ENCODE peak calls at places on chromosomes 2 and 18, in six cellular contexts. E is B cell, C is A172, X is hepatocyte, R is transverse colon, N is IMR-90. J is an unnamed sample.

GRCh38 chr2:70115646-70116442 is 28.6 kb downstream of the PCBP1 start:
- DNase-seq in E (no peak), C (no peak), X (no peak), R (no peak), N (no peak), J (no peak)

GRCh38 chr18:48834421-48835011 is 116.2 kb downstream of the SMAD7 start:
- DNase-seq in E (peak; percentile 59), C (peak; percentile 96), X (no peak), R (peak; percentile 69), N (peak; percentile 96), J (peak; percentile 98)

GRCh38 chr2:19796036-19796703 is 105.6 kb downstream of the TTC32 start:
- DNase-seq in E (no peak), C (no peak), X (no peak), R (no peak), N (peak; percentile 45), J (peak; percentile 73)

GRCh38 chr2:1437537-1437936 is 24.3 kb downstream of the TPO start:
- DNase-seq in E (no peak), C (no peak), X (no peak), R (no peak), N (no peak), J (no peak)

GRCh38 chr2:201261471-201261870 is 1.1 kb downstream of the CASP8 start:
- DNase-seq in E (peak; percentile 56), C (no peak), X (no peak), R (peak; percentile 57), N (no peak), J (no peak)

GRCh38 chr2:1546023-1546591 is 132.8 kb downstream of the TPO start:
- DNase-seq in E (no peak), C (peak; percentile 70), X (peak; percentile 79), R (peak; percentile 33), N (peak; percentile 63), J (peak; percentile 65)

GRCh38 chr18:79169958-79170555 is 100.9 kb downstream of the ATP9B start:
- DNase-seq in E (no peak), C (peak; percentile 1), X (no peak), R (no peak), N (peak; percentile 35), J (no peak)

GRCh38 chr2:224157655-224158054 is 118.6 kb upstream of the SERPINE2 start:
- DNase-seq in E (no peak), C (no peak), X (no peak), R (no peak), N (no peak), J (no peak)

GRCh38 chr2:86671304-86671981 is 47.8 kb upstream of the RNF103 start:
- DNase-seq in E (no peak), C (peak; percentile 13), X (peak; percentile 22), R (no peak), N (peak; percentile 16), J (no peak)

GRCh38 chr2:171345971-171346722 is 87.6 kb downstream of the METTL8 start:
- DNase-seq in E (no peak), C (peak; percentile 3), X (no peak), R (peak; percentile 26), N (no peak), J (no peak)

GRCh38 chr2:156445311-156446218 is 9.4 kb downstream of the GPD2 start:
- DNase-seq in E (no peak), C (peak; percentile 55), X (no peak), R (no peak), N (peak; percentile 90), J (peak; percentile 63)

GRCh38 chr2:109005686-109006204 is 16.7 kb upstream of the EDAR start:
- DNase-seq in E (no peak), C (no peak), X (no peak), R (no peak), N (no peak), J (no peak)

GRCh38 chr2:241269707-241270520 is 45.6 kb downstream of the HDLBP start:
- DNase-seq in E (no peak), C (no peak), X (no peak), R (no peak), N (no peak), J (no peak)

GRCh38 chr18:79488311-79489047 is 92.7 kb downstream of the NFATC1 start:
- DNase-seq in E (no peak), C (no peak), X (no peak), R (no peak), N (no peak), J (no peak)

GRCh38 chr18:55999641-56000040 is 411.6 kb upstream of the TCF4 start:
- DNase-seq in E (no peak), C (no peak), X (no peak), R (no peak), N (no peak), J (no peak)

GRCh38 chr18:36467614-36468013 is 170.1 kb downstream of the FHOD3 start:
- DNase-seq in E (no peak), C (no peak), X (no peak), R (no peak), N (no peak), J (no peak)

GRCh38 chr18:55275042-55275897 is 312.7 kb downstream of the TCF4 start:
- DNase-seq in E (no peak), C (peak; percentile 80), X (no peak), R (no peak), N (peak; percentile 82), J (peak; percentile 24)

GRCh38 chr2:58762176-58762781 is 521.2 kb upstream of the FANCL start:
- DNase-seq in E (peak; percentile 57), C (peak; percentile 87), X (peak; percentile 69), R (peak; percentile 35), N (peak; percentile 28), J (peak; percentile 77)

GRCh38 chr2:29847901-29848300 is 73.5 kb downstream of the ALK start:
- DNase-seq in E (no peak), C (no peak), X (no peak), R (no peak), N (no peak), J (no peak)

GRCh38 chr2:219508444-219508734 is 5.9 kb upstream of the ASIC4 start:
- DNase-seq in E (no peak), C (no peak), X (no peak), R (no peak), N (no peak), J (no peak)

GRCh38 chr2:216001612-216002215 is 11.6 kb downstream of the MREG start:
- DNase-seq in E (no peak), C (no peak), X (no peak), R (no peak), N (no peak), J (no peak)

GRCh38 chr18:47531759-47532158 is 280.3 kb upstream of the SKOR2 start:
- DNase-seq in E (no peak), C (no peak), X (no peak), R (no peak), N (no peak), J (peak; percentile 15)

GRCh38 chr2:205770557-205770956 is 88.3 kb downstream of the NRP2 start:
- DNase-seq in E (no peak), C (no peak), X (no peak), R (no peak), N (peak; percentile 39), J (no peak)

GRCh38 chr2:239121600-239122012 is 273.7 kb downstream of the TWIST2 start:
- DNase-seq in E (no peak), C (no peak), X (no peak), R (no peak), N (no peak), J (no peak)

GRCh38 chr2:1502891-1503304 is 89.6 kb downstream of the TPO start:
- DNase-seq in E (no peak), C (no peak), X (no peak), R (no peak), N (no peak), J (no peak)

GRCh38 chr2:234544659-234545611 is 48.1 kb upstream of the ARL4C start:
- DNase-seq in E (peak; percentile 61), C (peak; percentile 70), X (peak; percentile 88), R (peak; percentile 77), N (peak; percentile 59), J (peak; percentile 83)

GRCh38 chr2:10308866-10309265 is 6.2 kb downstream of the HPCAL1 start:
- DNase-seq in E (no peak), C (no peak), X (no peak), R (no peak), N (no peak), J (no peak)

GRCh38 chr2:233571001-233571400 is 4.4 kb upstream of the USP40 start:
- DNase-seq in E (no peak), C (no peak), X (no peak), R (no peak), N (no peak), J (no peak)

GRCh38 chr2:219354582-219354981 is 22.0 kb upstream of the RESP18 start:
- DNase-seq in E (no peak), C (no peak), X (no peak), R (no peak), N (no peak), J (no peak)

GRCh38 chr2:18441583-18441982 is 118.9 kb downstream of the RDH14 start:
- DNase-seq in E (no peak), C (no peak), X (no peak), R (no peak), N (no peak), J (no peak)

GRCh38 chr2:28991021-28991420 is 9.9 kb downstream of the TOGARAM2 start:
- DNase-seq in E (no peak), C (no peak), X (no peak), R (peak; percentile 51), N (peak; percentile 78), J (no peak)